ENCODE peak calls at places on chromosomes 7 and 10, in nine cellular contexts. N is pancreas; D is body of pancreas; I is left ventricle myocardium inferior; Y is hepatocyte; R is CD4-positive, alpha-beta T cell; E is CD4-positive, alpha-beta memory T cell; G is IMR-90; Q is tibial nerve. F is an unnamed sample.

GRCh38 chr7:18689535-18689934 is 194.0 kb downstream of the HDAC9 start:
- DNase-seq in N (no peak), D (no peak), I (no peak), Y (no peak), R (no peak), E (no peak), G (no peak), Q (no peak), F (no peak)

GRCh38 chr7:48471206-48471605 is 299.9 kb downstream of the ABCA13 start:
- DNase-seq in N (no peak), D (no peak), I (no peak), Y (no peak), R (no peak), E (no peak), G (no peak), Q (no peak), F (no peak)

GRCh38 chr7:85290252-85290651 is 103.4 kb upstream of the SEMA3D start:
- DNase-seq in N (no peak), D (no peak), I (no peak), Y (no peak), R (no peak), E (no peak), G (no peak), Q (no peak), F (no peak)

GRCh38 chr10:32314588-32314987 is 32.4 kb downstream of the EPC1 start:
- DNase-seq in N (no peak), D (no peak), I (no peak), Y (no peak), R (no peak), E (no peak), G (no peak), Q (no peak), F (no peak)

GRCh38 chr7:47194516-47194915 is 387.4 kb downstream of the TNS3 start:
- DNase-seq in N (no peak), D (no peak), I (no peak), Y (no peak), R (no peak), E (no peak), G (no peak), Q (no peak), F (no peak)

GRCh38 chr10:79396587-79396986 is 48.8 kb downstream of the ZCCHC24 start:
- DNase-seq in N (no peak), D (no peak), I (no peak), Y (no peak), R (no peak), E (no peak), G (no peak), Q (no peak), F (no peak)

GRCh38 chr10:52215745-52216361 is 98.2 kb upstream of the DKK1 start:
- DNase-seq in N (peak; percentile 23), D (peak; percentile 72), I (no peak), Y (peak; percentile 77), R (peak; percentile 6), E (peak; percentile 32), G (peak; percentile 81), Q (no peak), F (no peak)

GRCh38 chr10:88200637-88201036 is 337.2 kb downstream of the PTEN start:
- DNase-seq in N (no peak), D (no peak), I (no peak), Y (no peak), R (no peak), E (no peak), G (no peak), Q (no peak), F (no peak)

GRCh38 chr10:1412531-1413189 is 324.7 kb downstream of the ADARB2 start:
- DNase-seq in N (no peak), D (no peak), I (no peak), Y (no peak), R (no peak), E (no peak), G (no peak), Q (no peak), F (no peak)

GRCh38 chr10:79346388-79347225 is 662 bp upstream of the PPIF start:
- DNase-seq in N (no peak), D (no peak), I (no peak), Y (no peak), R (no peak), E (no peak), G (no peak), Q (no peak), F (no peak)

GRCh38 chr10:132977807-132978206 is 35.4 kb upstream of the CFAP46 start:
- DNase-seq in N (no peak), D (no peak), I (peak; percentile 6), Y (no peak), R (no peak), E (no peak), G (no peak), Q (no peak), F (no peak)

GRCh38 chr7:151520419-151521229 is 929 bp upstream of the RHEB start:
- DNase-seq in N (peak; percentile 66), D (peak; percentile 58), I (peak; percentile 49), Y (no peak), R (no peak), E (peak; percentile 60), G (no peak), Q (peak; percentile 28), F (peak; percentile 20)

GRCh38 chr10:676178-676577 is 13.3 kb downstream of the DIP2C start:
- DNase-seq in N (no peak), D (no peak), I (no peak), Y (no peak), R (no peak), E (no peak), G (no peak), Q (no peak), F (no peak)

GRCh38 chr10:1632141-1632540 is 105.2 kb downstream of the ADARB2 start:
- DNase-seq in N (no peak), D (no peak), I (no peak), Y (no peak), R (no peak), E (no peak), G (no peak), Q (no peak), F (no peak)

GRCh38 chr10:88243847-88244730 is 339.0 kb downstream of the RNLS start:
- DNase-seq in N (peak; percentile 92), D (peak; percentile 94), I (peak; percentile 87), Y (peak; percentile 78), R (no peak), E (no peak), G (peak; percentile 87), Q (no peak), F (no peak)

GRCh38 chr10:16848562-16849154 is 31.4 kb upstream of the RSU1 start:
- DNase-seq in N (no peak), D (no peak), I (no peak), Y (no peak), R (no peak), E (no peak), G (no peak), Q (no peak), F (no peak)

GRCh38 chr7:85489498-85489897 is 302.6 kb upstream of the SEMA3D start:
- DNase-seq in N (no peak), D (no peak), I (no peak), Y (peak; percentile 8), R (no peak), E (no peak), G (peak; percentile 95), Q (no peak), F (no peak)

GRCh38 chr10:88962336-88962735 is 9.8 kb upstream of the ACTA2 start:
- DNase-seq in N (no peak), D (no peak), I (no peak), Y (no peak), R (no peak), E (no peak), G (no peak), Q (no peak), F (no peak)

GRCh38 chr10:60732240-60733188 is 45.8 kb upstream of the CDK1 start:
- DNase-seq in N (peak; percentile 60), D (peak; percentile 55), I (no peak), Y (peak; percentile 49), R (peak; percentile 35), E (peak; percentile 67), G (no peak), Q (no peak), F (no peak)

GRCh38 chr10:106582291-106582690 is 582.2 kb downstream of the SORCS1 start:
- DNase-seq in N (no peak), D (no peak), I (no peak), Y (no peak), R (no peak), E (no peak), G (peak; percentile 34), Q (no peak), F (peak; percentile 65)

GRCh38 chr7:90592036-90592435 is 4.1 kb upstream of the CDK14 start:
- DNase-seq in N (no peak), D (no peak), I (no peak), Y (no peak), R (no peak), E (no peak), G (no peak), Q (no peak), F (no peak)

GRCh38 chr10:128908109-128908898 is 558.7 kb upstream of the MGMT start:
- DNase-seq in N (no peak), D (no peak), I (no peak), Y (no peak), R (no peak), E (no peak), G (no peak), Q (no peak), F (no peak)

GRCh38 chr7:102393467-102393866 is 2.7 kb upstream of the PRKRIP1 start:
- DNase-seq in N (no peak), D (no peak), I (no peak), Y (peak; percentile 46), R (no peak), E (no peak), G (no peak), Q (no peak), F (no peak)
- H3K27ac ChIP-seq in N (no peak overlapping the region), D (no peak overlapping the region), I (no peak overlapping the region), Y (peak overlapping the region; percentile 87), R (no peak overlapping the region), E (no peak overlapping the region), G (no peak overlapping the region), Q (no peak overlapping the region), F (no peak overlapping the region)

GRCh38 chr7:159075563-159076238 is 69.0 kb downstream of the VIPR2 start:
- DNase-seq in N (no peak), D (no peak), I (no peak), Y (no peak), R (no peak), E (no peak), G (no peak), Q (no peak), F (no peak)
- H3K27ac ChIP-seq in N (no peak overlapping the region), D (no peak overlapping the region), I (peak overlapping the region; percentile 73), Y (no peak overlapping the region), R (no peak overlapping the region), E (no peak overlapping the region), G (no peak overlapping the region), Q (no peak overlapping the region), F (no peak overlapping the region)

DNA sequence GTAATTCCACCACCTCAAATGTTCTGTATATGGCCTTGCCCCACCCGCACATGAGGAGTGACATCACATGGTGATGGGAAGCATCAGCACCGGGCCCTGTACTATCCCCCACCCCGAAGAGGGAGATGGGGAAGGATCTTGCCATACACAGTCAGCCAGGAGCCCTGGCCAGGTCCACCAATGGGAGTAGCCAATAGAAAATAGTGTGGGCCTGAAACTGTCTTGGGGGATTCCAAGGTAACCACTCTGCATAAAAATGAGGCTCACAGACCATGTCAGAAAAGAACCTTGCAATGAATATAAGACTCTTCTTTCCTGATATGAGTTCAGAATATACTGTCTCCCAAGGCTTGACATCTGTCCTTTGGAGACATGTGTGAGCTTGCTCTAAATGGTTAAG is 51.1 kb downstream of the ADRB1 start:
- DNase-seq in N (no peak), D (no peak), I (no peak), Y (no peak), R (no peak), E (no peak), G (no peak), Q (no peak), F (no peak)
- H3K27ac ChIP-seq in N (no peak overlapping the region), D (no peak overlapping the region), I (no peak overlapping the region), Y (no peak overlapping the region), R (no peak overlapping the region), E (no peak overlapping the region), G (no peak overlapping the region), Q (no peak overlapping the region), F (no peak overlapping the region)

GRCh38 chr10:102611514-102612095 is 32.7 kb upstream of the TRIM8 start:
- DNase-seq in N (no peak), D (no peak), I (no peak), Y (no peak), R (no peak), E (no peak), G (peak; percentile 74), Q (no peak), F (no peak)
- H3K27ac ChIP-seq in N (no peak overlapping the region), D (no peak overlapping the region), I (peak overlapping the region; percentile 61), Y (peak overlapping the region; percentile 34), R (peak overlapping the region; percentile 45), E (peak overlapping the region; percentile 27), G (no peak overlapping the region), Q (no peak overlapping the region), F (no peak overlapping the region)

F was measured in substantia nigra.